ENCODE peak calls at places on chromosomes 13 and 19, in five cellular contexts. One of them, this sample, is unnamed.

GRCh38 chr19:41974652-41975051 is 15.5 kb upstream of the RABAC1 start:
- DNase-seq in BE2C: no peak
- DNase-seq in BJ: no peak
- DNase-seq in GM20000: no peak
- DNase-seq in fibroblast of mammary gland: no peak
- DNase-seq in this sample: no peak

GRCh38 chr13:42985312-42986175 is 6.5 kb downstream of the EPSTI1 start:
- DNase-seq in BJ: no peak
- DNase-seq in BE2C: peak; percentile 16
- DNase-seq in fibroblast of mammary gland: peak; percentile 71
- DNase-seq in GM20000: no peak
- DNase-seq in this sample: no peak

GRCh38 chr13:36344173-36344572 is 2.0 kb downstream of the SPART start:
- DNase-seq in GM20000: no peak
- DNase-seq in BE2C: no peak
- DNase-seq in fibroblast of mammary gland: peak; percentile 84
- DNase-seq in BJ: no peak
- DNase-seq in this sample: no peak

GRCh38 chr19:7529610-7530490 is 5.7 kb upstream of the PNPLA6 start:
- DNase-seq in fibroblast of mammary gland: no peak
- DNase-seq in BJ: no peak
- DNase-seq in BE2C: no peak
- DNase-seq in GM20000: no peak
- DNase-seq in this sample: no peak

GRCh38 chr13:30388401-30389283 is 33.7 kb upstream of the UBE2L5 start:
- DNase-seq in BE2C: no peak
- DNase-seq in fibroblast of mammary gland: peak; percentile 83
- DNase-seq in GM20000: no peak
- DNase-seq in BJ: no peak
- DNase-seq in this sample: no peak

GRCh38 chr19:44687898-44688297 is 11.1 kb upstream of the CEACAM16 start:
- DNase-seq in GM20000: no peak
- DNase-seq in BE2C: no peak
- DNase-seq in BJ: no peak
- DNase-seq in fibroblast of mammary gland: no peak
- DNase-seq in this sample: no peak

GRCh38 chr13:36666482-36667264 is 7.1 kb upstream of the SERTM1 start:
- DNase-seq in BE2C: no peak
- DNase-seq in BJ: no peak
- DNase-seq in GM20000: no peak
- DNase-seq in fibroblast of mammary gland: peak; percentile 10
- DNase-seq in this sample: no peak

GRCh38 chr19:49911381-49912145 is 14.9 kb upstream of the IL4I1 start:
- DNase-seq in fibroblast of mammary gland: no peak
- DNase-seq in BE2C: no peak
- DNase-seq in BJ: no peak
- DNase-seq in GM20000: peak; percentile 85
- DNase-seq in this sample: no peak

GRCh38 chr19:17687857-17688784 is at the start of gene UNC13A:
- DNase-seq in BJ: no peak
- DNase-seq in fibroblast of mammary gland: peak; percentile 20
- DNase-seq in BE2C: peak; percentile 83
- DNase-seq in GM20000: peak; percentile 81
- DNase-seq in this sample: peak; percentile 78

GRCh38 chr19:33458171-33458633 is 63.4 kb downstream of the PEPD start:
- DNase-seq in fibroblast of mammary gland: no peak
- DNase-seq in GM20000: no peak
- DNase-seq in BE2C: no peak
- DNase-seq in BJ: no peak
- DNase-seq in this sample: no peak

GRCh38 chr19:11306337-11306736 is 10.4 kb downstream of the TSPAN16 start:
- DNase-seq in BE2C: no peak
- DNase-seq in fibroblast of mammary gland: no peak
- DNase-seq in GM20000: no peak
- DNase-seq in BJ: no peak
- DNase-seq in this sample: no peak

GRCh38 chr13:33970746-33971145 is 152.8 kb downstream of the RFC3 start:
- DNase-seq in fibroblast of mammary gland: no peak
- DNase-seq in BE2C: no peak
- DNase-seq in BJ: no peak
- DNase-seq in GM20000: no peak
- DNase-seq in this sample: no peak

GRCh38 chr13:25232937-25233515 is 54.3 kb downstream of the MTMR6 start:
- DNase-seq in BE2C: no peak
- DNase-seq in fibroblast of mammary gland: peak; percentile 47
- DNase-seq in BJ: no peak
- DNase-seq in GM20000: peak; percentile 32
- DNase-seq in this sample: no peak

GRCh38 chr13:72204291-72204690 is 337.3 kb upstream of the DACH1 start:
- DNase-seq in fibroblast of mammary gland: peak; percentile 23
- DNase-seq in BJ: no peak
- DNase-seq in BE2C: no peak
- DNase-seq in GM20000: no peak
- DNase-seq in this sample: no peak

GRCh38 chr13:26340812-26341211 is 86.9 kb downstream of the CDK8 start:
- DNase-seq in BE2C: no peak
- DNase-seq in fibroblast of mammary gland: no peak
- DNase-seq in BJ: no peak
- DNase-seq in GM20000: no peak
- DNase-seq in this sample: no peak

GRCh38 chr19:51595776-51596175 is 24.7 kb downstream of the ZNF175 start:
- DNase-seq in BE2C: no peak
- DNase-seq in fibroblast of mammary gland: no peak
- DNase-seq in BJ: no peak
- DNase-seq in GM20000: no peak
- DNase-seq in this sample: no peak

GRCh38 chr13:113211774-113212173 is 2.4 kb downstream of the CUL4A start:
- DNase-seq in fibroblast of mammary gland: no peak
- DNase-seq in BJ: no peak
- DNase-seq in BE2C: peak; percentile 60
- DNase-seq in GM20000: no peak
- DNase-seq in this sample: peak; percentile 22

GRCh38 chr13:96898212-96898611 is 96.1 kb downstream of the OXGR1 start:
- DNase-seq in fibroblast of mammary gland: peak; percentile 80
- DNase-seq in GM20000: no peak
- DNase-seq in BE2C: no peak
- DNase-seq in BJ: peak; percentile 9
- DNase-seq in this sample: no peak

GRCh38 chr13:52405767-52406494 is at the start of gene THSD1:
- DNase-seq in GM20000: peak; percentile 66
- DNase-seq in BJ: no peak
- DNase-seq in BE2C: peak; percentile 40
- DNase-seq in fibroblast of mammary gland: peak; percentile 55
- DNase-seq in this sample: no peak

GRCh38 chr13:109737606-109738005 is 48.8 kb downstream of the IRS2 start:
- DNase-seq in fibroblast of mammary gland: peak; percentile 72
- DNase-seq in BJ: no peak
- DNase-seq in GM20000: no peak
- DNase-seq in BE2C: no peak
- DNase-seq in this sample: no peak

DNA sequence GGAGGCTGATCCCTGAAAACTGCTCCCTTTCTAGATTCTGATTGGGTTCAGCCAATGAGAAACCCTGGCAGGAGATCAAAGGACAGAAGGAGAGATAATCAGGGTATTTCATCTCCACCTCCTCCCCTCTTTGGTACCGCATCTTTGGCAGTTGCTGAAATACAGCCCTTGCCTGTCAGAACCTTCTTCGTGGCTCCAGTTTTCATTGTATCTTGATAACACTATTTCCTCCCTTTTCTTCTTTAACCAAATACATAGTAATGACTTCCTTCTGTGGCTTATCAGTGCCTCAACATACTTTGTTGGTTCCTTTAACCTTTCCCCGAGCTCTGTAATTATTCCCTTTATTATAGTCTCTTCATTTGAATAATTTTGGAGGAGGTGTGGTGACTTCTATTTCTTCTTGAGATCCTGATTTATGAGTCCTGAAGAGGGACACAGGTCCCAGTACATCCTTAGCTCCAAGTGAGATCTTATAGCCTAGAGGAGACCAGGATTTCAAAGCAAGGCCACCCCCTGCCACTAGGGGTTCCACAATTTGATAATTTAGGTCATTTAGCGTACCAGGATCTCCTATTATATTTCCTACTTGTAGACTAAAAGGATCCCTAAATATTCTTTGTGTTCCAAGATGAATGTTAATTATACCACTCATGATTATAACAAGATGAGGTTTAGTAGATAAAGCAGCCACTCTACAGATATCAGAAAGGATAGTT is 98.0 kb downstream of the EDNRB start:
- DNase-seq in BE2C: no peak
- DNase-seq in GM20000: no peak
- DNase-seq in fibroblast of mammary gland: no peak
- DNase-seq in BJ: no peak
- DNase-seq in this sample: no peak
- TF ChIP-seq CTCF in BE2C: peak; percentile 42
- TF ChIP-seq CTCF in GM20000: no peak
- TF ChIP-seq CTCF in fibroblast of mammary gland: peak; percentile 13
- TF ChIP-seq CTCF in BJ: no peak
- TF ChIP-seq CTCF in this sample: no peak

GRCh38 chr13:44818428-44818827 is 170.8 kb downstream of the NUFIP1 start:
- DNase-seq in BJ: no peak
- DNase-seq in BE2C: peak; percentile 28
- DNase-seq in fibroblast of mammary gland: peak; percentile 33
- DNase-seq in GM20000: no peak
- DNase-seq in this sample: no peak
- TF ChIP-seq CTCF in BJ: no peak
- TF ChIP-seq CTCF in BE2C: peak; percentile 57
- TF ChIP-seq CTCF in fibroblast of mammary gland: peak; percentile 34
- TF ChIP-seq CTCF in GM20000: no peak
- TF ChIP-seq CTCF in this sample: peak; percentile 52

GRCh38 chr13:76223999-76224398 is 587.9 kb downstream of the LMO7 start:
- DNase-seq in GM20000: no peak
- DNase-seq in fibroblast of mammary gland: peak; percentile 28
- DNase-seq in BE2C: no peak
- DNase-seq in BJ: no peak
- DNase-seq in this sample: no peak

GRCh38 chr13:76225815-76226489 is 589.8 kb downstream of the LMO7 start:
- DNase-seq in GM20000: no peak
- DNase-seq in BJ: no peak
- DNase-seq in BE2C: no peak
- DNase-seq in fibroblast of mammary gland: peak; percentile 69
- DNase-seq in this sample: no peak

GRCh38 chr13:76222511-76222910 is 586.4 kb downstream of the LMO7 start:
- DNase-seq in fibroblast of mammary gland: no peak
- DNase-seq in BE2C: no peak
- DNase-seq in GM20000: no peak
- DNase-seq in BJ: no peak
- DNase-seq in this sample: no peak

GRCh38 chr13:76226941-76227340 is 590.8 kb downstream of the LMO7 start:
- DNase-seq in BE2C: no peak
- DNase-seq in fibroblast of mammary gland: peak; percentile 37
- DNase-seq in BJ: no peak
- DNase-seq in GM20000: no peak
- DNase-seq in this sample: no peak

DNA sequence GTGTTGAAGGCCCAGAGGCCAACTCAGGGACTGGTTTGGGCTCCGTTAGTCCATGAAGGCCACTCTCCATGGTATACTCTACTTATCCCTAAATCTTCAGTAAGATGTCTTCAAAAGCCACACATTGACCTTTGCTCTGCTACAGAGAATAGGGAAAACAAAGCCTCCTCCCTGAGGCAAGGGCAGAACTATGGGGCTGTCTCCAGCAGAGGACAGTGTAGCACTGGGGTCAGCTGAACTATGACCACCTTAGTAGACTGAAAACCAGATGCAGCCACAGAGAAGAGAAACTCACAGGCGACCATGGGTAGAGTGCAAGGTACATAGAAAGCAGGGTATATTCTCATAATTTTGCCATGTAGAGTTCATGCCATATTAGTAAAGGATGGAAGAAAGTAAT is 587.4 kb downstream of the LMO7 start:
- DNase-seq in GM20000: no peak
- DNase-seq in BE2C: no peak
- DNase-seq in BJ: no peak
- DNase-seq in fibroblast of mammary gland: no peak
- DNase-seq in this sample: no peak
- TF ChIP-seq CTCF in GM20000: no peak
- TF ChIP-seq CTCF in BE2C: no peak
- TF ChIP-seq CTCF in BJ: peak; percentile 7
- TF ChIP-seq CTCF in fibroblast of mammary gland: peak; percentile 34
- TF ChIP-seq CTCF in this sample: no peak

GRCh38 chr19:15297416-15298224 is 34.7 kb downstream of the BRD4 start:
- DNase-seq in GM20000: no peak
- DNase-seq in fibroblast of mammary gland: peak; percentile 63
- DNase-seq in BE2C: peak; percentile 32
- DNase-seq in BJ: peak; percentile 75
- DNase-seq in this sample: no peak
- TF ChIP-seq CTCF in GM20000: no peak
- TF ChIP-seq CTCF in fibroblast of mammary gland: peak; percentile 5
- TF ChIP-seq CTCF in BE2C: peak; percentile 47
- TF ChIP-seq CTCF in BJ: peak; percentile 26
- TF ChIP-seq CTCF in this sample: no peak

GRCh38 chr19:58519355-58520256 is at the start of gene ZBTB45:
- DNase-seq in GM20000: peak; percentile 91
- DNase-seq in BJ: peak; percentile 77
- DNase-seq in BE2C: peak; percentile 94
- DNase-seq in fibroblast of mammary gland: peak; percentile 97
- DNase-seq in this sample: peak; percentile 87

GRCh38 chr19:58519087-58519354 is 589 bp downstream of the ZBTB45 start:
- DNase-seq in fibroblast of mammary gland: peak; percentile 71
- DNase-seq in GM20000: peak; percentile 67
- DNase-seq in BJ: peak; percentile 8
- DNase-seq in BE2C: peak; percentile 82
- DNase-seq in this sample: peak; percentile 61

GRCh38 chr19:58516964-58517833 is 2.4 kb downstream of the ZBTB45 start:
- DNase-seq in fibroblast of mammary gland: no peak
- DNase-seq in BJ: no peak
- DNase-seq in BE2C: no peak
- DNase-seq in GM20000: no peak
- DNase-seq in this sample: no peak

GRCh38 chr19:58520257-58520599 is 618 bp upstream of the ZBTB45 start:
- DNase-seq in BJ: no peak
- DNase-seq in fibroblast of mammary gland: no peak
- DNase-seq in GM20000: no peak
- DNase-seq in BE2C: no peak
- DNase-seq in this sample: no peak

GRCh38 chr19:58518261-58519086 is 1.1 kb downstream of the ZBTB45 start:
- DNase-seq in BE2C: no peak
- DNase-seq in GM20000: no peak
- DNase-seq in fibroblast of mammary gland: no peak
- DNase-seq in BJ: no peak
- DNase-seq in this sample: no peak
- TF ChIP-seq CTCF in BE2C: no peak
- TF ChIP-seq CTCF in GM20000: no peak
- TF ChIP-seq CTCF in fibroblast of mammary gland: no peak
- TF ChIP-seq CTCF in BJ: no peak
- TF ChIP-seq CTCF in this sample: no peak